ENCODE peak calls at places on chromosomes 5 and 9, in nine cellular contexts. One of them, this sample, is unnamed.

GRCh38 chr5:137190031-137190430 is 309.1 kb downstream of the SPOCK1 start:
- DNase-seq in WERI-Rb-1: no peak
- DNase-seq in ovary: no peak
- DNase-seq in heart right ventricle: no peak
- DNase-seq in HFF-Myc: no peak
- DNase-seq in DND-41: no peak
- DNase-seq in D721Med: no peak
- DNase-seq in HFFc6: peak
- DNase-seq in psoas muscle: no peak
- DNase-seq in this sample: no peak

GRCh38 chr9:136055715-136056545 is 39.2 kb downstream of the NACC2 start:
- DNase-seq in WERI-Rb-1: no peak
- DNase-seq in ovary: no peak
- DNase-seq in heart right ventricle: no peak
- DNase-seq in HFF-Myc: no peak
- DNase-seq in DND-41: no peak
- DNase-seq in D721Med: no peak
- DNase-seq in HFFc6: no peak
- DNase-seq in psoas muscle: no peak
- DNase-seq in this sample: no peak

GRCh38 chr5:78972654-78973428 is 12.3 kb downstream of the ARSB start:
- DNase-seq in WERI-Rb-1: no peak
- DNase-seq in ovary: peak
- DNase-seq in heart right ventricle: no peak
- DNase-seq in HFF-Myc: peak
- DNase-seq in DND-41: no peak
- DNase-seq in D721Med: no peak
- DNase-seq in HFFc6: peak
- DNase-seq in psoas muscle: no peak
- DNase-seq in this sample: no peak

GRCh38 chr5:105924366-105924765 is 1746.4 kb downstream of the EFNA5 start:
- DNase-seq in WERI-Rb-1: no peak
- DNase-seq in ovary: no peak
- DNase-seq in heart right ventricle: no peak
- DNase-seq in HFF-Myc: no peak
- DNase-seq in DND-41: no peak
- DNase-seq in D721Med: no peak
- DNase-seq in HFFc6: no peak
- DNase-seq in psoas muscle: no peak
- DNase-seq in this sample: no peak

GRCh38 chr9:27033815-27034403 is 28.4 kb upstream of the LRRC19 start:
- DNase-seq in WERI-Rb-1: peak
- DNase-seq in ovary: peak
- DNase-seq in heart right ventricle: no peak
- DNase-seq in HFF-Myc: peak
- DNase-seq in DND-41: peak
- DNase-seq in D721Med: no peak
- DNase-seq in HFFc6: peak
- DNase-seq in psoas muscle: peak
- DNase-seq in this sample: peak

GRCh38 chr9:4575997-4576396 is 85.7 kb downstream of the SLC1A1 start:
- DNase-seq in WERI-Rb-1: no peak
- DNase-seq in ovary: no peak
- DNase-seq in heart right ventricle: no peak
- DNase-seq in HFF-Myc: no peak
- DNase-seq in DND-41: no peak
- DNase-seq in D721Med: no peak
- DNase-seq in HFFc6: no peak
- DNase-seq in psoas muscle: no peak
- DNase-seq in this sample: no peak

GRCh38 chr5:81787843-81788242 is 36.9 kb upstream of the SSBP2 start:
- DNase-seq in WERI-Rb-1: no peak
- DNase-seq in ovary: peak
- DNase-seq in heart right ventricle: no peak
- DNase-seq in HFF-Myc: peak
- DNase-seq in DND-41: peak
- DNase-seq in D721Med: no peak
- DNase-seq in HFFc6: peak
- DNase-seq in psoas muscle: peak
- DNase-seq in this sample: no peak

GRCh38 chr9:114272739-114273431 is 50.0 kb upstream of the ORM1 start:
- DNase-seq in WERI-Rb-1: peak
- DNase-seq in ovary: peak
- DNase-seq in heart right ventricle: no peak
- DNase-seq in HFF-Myc: no peak
- DNase-seq in DND-41: no peak
- DNase-seq in D721Med: no peak
- DNase-seq in HFFc6: no peak
- DNase-seq in psoas muscle: no peak
- DNase-seq in this sample: no peak

GRCh38 chr9:37677435-37677834 is 26.7 kb downstream of the FRMPD1 start:
- DNase-seq in WERI-Rb-1: no peak
- DNase-seq in ovary: no peak
- DNase-seq in heart right ventricle: no peak
- DNase-seq in HFF-Myc: no peak
- DNase-seq in DND-41: no peak
- DNase-seq in D721Med: no peak
- DNase-seq in HFFc6: no peak
- DNase-seq in psoas muscle: no peak
- DNase-seq in this sample: no peak

GRCh38 chr9:81250606-81251005 is 438.7 kb downstream of the TLE1 start:
- DNase-seq in WERI-Rb-1: no peak
- DNase-seq in ovary: no peak
- DNase-seq in heart right ventricle: no peak
- DNase-seq in HFF-Myc: no peak
- DNase-seq in DND-41: no peak
- DNase-seq in D721Med: no peak
- DNase-seq in HFFc6: no peak
- DNase-seq in psoas muscle: no peak
- DNase-seq in this sample: no peak

GRCh38 chr5:74544811-74545210 is 95.7 kb downstream of the ENC1 start:
- DNase-seq in WERI-Rb-1: no peak
- DNase-seq in ovary: no peak
- DNase-seq in heart right ventricle: no peak
- DNase-seq in HFF-Myc: no peak
- DNase-seq in DND-41: no peak
- DNase-seq in D721Med: no peak
- DNase-seq in HFFc6: no peak
- DNase-seq in psoas muscle: no peak
- DNase-seq in this sample: no peak

GRCh38 chr5:447501-447900 is 4.5 kb downstream of the EXOC3 start:
- DNase-seq in WERI-Rb-1: no peak
- DNase-seq in ovary: no peak
- DNase-seq in heart right ventricle: peak
- DNase-seq in HFF-Myc: no peak
- DNase-seq in DND-41: no peak
- DNase-seq in D721Med: no peak
- DNase-seq in HFFc6: no peak
- DNase-seq in psoas muscle: no peak
- DNase-seq in this sample: no peak

GRCh38 chr5:36055984-36056383 is 10.7 kb downstream of the UGT3A2 start:
- DNase-seq in WERI-Rb-1: no peak
- DNase-seq in ovary: no peak
- DNase-seq in heart right ventricle: no peak
- DNase-seq in HFF-Myc: no peak
- DNase-seq in DND-41: no peak
- DNase-seq in D721Med: no peak
- DNase-seq in HFFc6: no peak
- DNase-seq in psoas muscle: no peak
- DNase-seq in this sample: no peak

GRCh38 chr5:36066001-36066539 is 612 bp downstream of the UGT3A2 start:
- DNase-seq in WERI-Rb-1: peak
- DNase-seq in ovary: no peak
- DNase-seq in heart right ventricle: no peak
- DNase-seq in HFF-Myc: no peak
- DNase-seq in DND-41: no peak
- DNase-seq in D721Med: no peak
- DNase-seq in HFFc6: no peak
- DNase-seq in psoas muscle: no peak
- DNase-seq in this sample: no peak

GRCh38 chr5:36058776-36059175 is 7.9 kb downstream of the UGT3A2 start:
- DNase-seq in WERI-Rb-1: no peak
- DNase-seq in ovary: no peak
- DNase-seq in heart right ventricle: no peak
- DNase-seq in HFF-Myc: no peak
- DNase-seq in DND-41: no peak
- DNase-seq in D721Med: no peak
- DNase-seq in HFFc6: no peak
- DNase-seq in psoas muscle: no peak
- DNase-seq in this sample: no peak

GRCh38 chr5:36059571-36060515 is 6.8 kb downstream of the UGT3A2 start:
- DNase-seq in WERI-Rb-1: no peak
- DNase-seq in ovary: no peak
- DNase-seq in heart right ventricle: no peak
- DNase-seq in HFF-Myc: no peak
- DNase-seq in DND-41: peak
- DNase-seq in D721Med: no peak
- DNase-seq in HFFc6: peak
- DNase-seq in psoas muscle: no peak
- DNase-seq in this sample: no peak

DNA sequence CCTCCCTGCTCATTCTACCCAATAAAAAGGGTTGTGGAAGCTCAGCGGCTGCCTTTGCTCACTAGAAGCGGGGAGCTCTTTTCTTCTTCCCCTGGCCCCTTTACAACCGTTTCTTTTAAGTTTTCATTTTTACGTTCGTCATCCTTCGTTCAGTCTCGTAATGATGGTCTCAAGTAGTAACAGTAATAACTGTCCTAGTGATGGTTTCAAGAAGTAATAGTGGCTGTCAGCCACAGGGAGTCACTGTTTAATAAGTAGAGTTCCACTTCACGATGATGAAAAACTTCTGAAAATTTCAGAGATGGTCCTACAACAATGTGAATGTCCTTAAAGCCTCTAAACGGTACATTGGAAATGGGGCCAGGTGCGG is 6.2 kb downstream of the UGT3A2 start:
- DNase-seq in WERI-Rb-1: no peak
- DNase-seq in ovary: no peak
- DNase-seq in heart right ventricle: no peak
- DNase-seq in HFF-Myc: no peak
- DNase-seq in DND-41: peak
- DNase-seq in D721Med: no peak
- DNase-seq in HFFc6: peak
- DNase-seq in psoas muscle: no peak
- DNase-seq in this sample: no peak
- TF ChIP-seq CTCF in WERI-Rb-1: peak
- TF ChIP-seq CTCF in ovary: no peak
- TF ChIP-seq CTCF in heart right ventricle: no peak
- TF ChIP-seq CTCF in HFF-Myc: peak
- TF ChIP-seq CTCF in DND-41: peak
- TF ChIP-seq CTCF in D721Med: peak
- TF ChIP-seq CTCF in HFFc6: peak
- TF ChIP-seq CTCF in psoas muscle: no peak
- TF ChIP-seq CTCF in this sample: no peak

GRCh38 chr5:41291323-41291722 is 78.0 kb upstream of the C6 start:
- DNase-seq in WERI-Rb-1: no peak
- DNase-seq in ovary: no peak
- DNase-seq in heart right ventricle: no peak
- DNase-seq in HFF-Myc: no peak
- DNase-seq in DND-41: no peak
- DNase-seq in D721Med: no peak
- DNase-seq in HFFc6: no peak
- DNase-seq in psoas muscle: no peak
- DNase-seq in this sample: no peak
- TF ChIP-seq CTCF in WERI-Rb-1: no peak
- TF ChIP-seq CTCF in ovary: no peak
- TF ChIP-seq CTCF in heart right ventricle: no peak
- TF ChIP-seq CTCF in HFF-Myc: no peak
- TF ChIP-seq CTCF in DND-41: no peak
- TF ChIP-seq CTCF in D721Med: no peak
- TF ChIP-seq CTCF in HFFc6: no peak
- TF ChIP-seq CTCF in psoas muscle: no peak
- TF ChIP-seq CTCF in this sample: no peak

GRCh38 chr5:7894860-7895259 is 25.9 kb downstream of the MTRR start:
- DNase-seq in WERI-Rb-1: no peak
- DNase-seq in ovary: no peak
- DNase-seq in heart right ventricle: no peak
- DNase-seq in HFF-Myc: no peak
- DNase-seq in DND-41: no peak
- DNase-seq in D721Med: no peak
- DNase-seq in HFFc6: no peak
- DNase-seq in psoas muscle: no peak
- DNase-seq in this sample: no peak
- TF ChIP-seq CTCF in WERI-Rb-1: no peak
- TF ChIP-seq CTCF in ovary: no peak
- TF ChIP-seq CTCF in heart right ventricle: no peak
- TF ChIP-seq CTCF in HFF-Myc: no peak
- TF ChIP-seq CTCF in DND-41: no peak
- TF ChIP-seq CTCF in D721Med: no peak
- TF ChIP-seq CTCF in HFFc6: no peak
- TF ChIP-seq CTCF in psoas muscle: no peak
- TF ChIP-seq CTCF in this sample: no peak

DNA sequence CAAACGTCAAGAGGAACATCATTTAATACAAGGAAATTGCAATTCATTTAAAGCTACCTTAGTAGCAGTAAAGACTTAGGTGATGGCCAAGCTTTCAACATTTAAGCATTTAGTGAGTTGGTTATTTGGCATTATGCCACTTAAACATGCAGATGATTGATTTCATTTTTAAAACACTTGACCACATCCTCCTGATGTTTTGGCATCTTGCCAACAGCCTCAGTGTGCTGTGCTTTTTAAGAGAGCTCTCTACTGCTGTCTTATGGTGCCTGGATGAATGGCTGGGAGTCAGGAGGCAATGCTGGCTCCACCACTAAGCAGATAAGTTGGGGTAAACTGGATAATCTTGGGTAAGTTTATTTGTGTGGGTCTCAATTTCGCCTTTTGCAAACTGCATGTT is 364.5 kb downstream of the MAN2A1 start:
- DNase-seq in WERI-Rb-1: no peak
- DNase-seq in ovary: no peak
- DNase-seq in heart right ventricle: no peak
- DNase-seq in HFF-Myc: peak
- DNase-seq in DND-41: peak
- DNase-seq in D721Med: no peak
- DNase-seq in HFFc6: no peak
- DNase-seq in psoas muscle: no peak
- DNase-seq in this sample: peak
- TF ChIP-seq CTCF in WERI-Rb-1: no peak
- TF ChIP-seq CTCF in ovary: no peak
- TF ChIP-seq CTCF in heart right ventricle: no peak
- TF ChIP-seq CTCF in HFF-Myc: no peak
- TF ChIP-seq CTCF in DND-41: peak
- TF ChIP-seq CTCF in D721Med: no peak
- TF ChIP-seq CTCF in HFFc6: no peak
- TF ChIP-seq CTCF in psoas muscle: no peak
- TF ChIP-seq CTCF in this sample: no peak

This sample was measured in glutamatergic neuron.